ENCODE peak calls at places on chromosomes 6 and 20, in eight cellular contexts. O, C, R, B, P, L, F and S are unnamed samples.

GRCh38 chr6:41027799-41028617 is 11.0 kb downstream of the UNC5CL start:
- DNase-seq in O (peak), C (peak), R (peak), B (peak), P (peak), L (peak), F (peak), S (peak)

GRCh38 chr6:34560366-34561226 is 4.5 kb upstream of the SPDEF start:
- DNase-seq in O (no peak), C (no peak), R (peak), B (no peak), P (peak), L (no peak), F (no peak), S (peak)

GRCh38 chr20:44963325-44964215 is 2.7 kb upstream of the STK4 start:
- DNase-seq in O (no peak), C (no peak), R (no peak), B (no peak), P (no peak), L (no peak), F (no peak), S (no peak)

GRCh38 chr6:157997893-157998608 is 16.4 kb downstream of the SYNJ2 start:
- DNase-seq in O (no peak), C (no peak), R (no peak), B (peak), P (peak), L (no peak), F (no peak), S (no peak)

GRCh38 chr6:32980488-32981038 is 12.2 kb downstream of the BRD2 start:
- DNase-seq in O (no peak), C (no peak), R (no peak), B (no peak), P (no peak), L (no peak), F (no peak), S (no peak)

GRCh38 chr6:9089724-9090123 is 654.4 kb upstream of the SLC35B3 start:
- DNase-seq in O (no peak), C (no peak), R (no peak), B (no peak), P (no peak), L (no peak), F (no peak), S (no peak)

GRCh38 chr6:69973138-69973537 is 106.8 kb downstream of the COL19A1 start:
- DNase-seq in O (no peak), C (no peak), R (no peak), B (no peak), P (no peak), L (no peak), F (no peak), S (no peak)

GRCh38 chr6:91669154-91669903 is 1082.5 kb upstream of the MAP3K7 start:
- DNase-seq in O (no peak), C (no peak), R (peak), B (no peak), P (no peak), L (no peak), F (no peak), S (peak)

GRCh38 chr20:13883425-13883824 is 98.6 kb downstream of the NDUFAF5 start:
- DNase-seq in O (no peak), C (no peak), R (no peak), B (no peak), P (no peak), L (no peak), F (no peak), S (peak)

GRCh38 chr20:52060794-52061714 is 130.5 kb downstream of the ZFP64 start:
- DNase-seq in O (no peak), C (no peak), R (no peak), B (no peak), P (peak), L (peak), F (no peak), S (peak)

GRCh38 chr6:132490478-132491204 is 22.3 kb downstream of the STX7 start:
- DNase-seq in O (no peak), C (no peak), R (no peak), B (no peak), P (no peak), L (no peak), F (no peak), S (no peak)
- TF ChIP-seq CTCF in O (no peak), C (no peak), R (no peak), B (no peak), P (no peak), L (no peak), F (no peak), S (no peak)

GRCh38 chr6:134074151-134074712 is 21.8 kb upstream of the SLC2A12 start:
- DNase-seq in O (no peak), C (no peak), R (no peak), B (no peak), P (no peak), L (no peak), F (no peak), S (no peak)
- TF ChIP-seq CTCF in O (no peak), C (no peak), R (no peak), B (no peak), P (no peak), L (no peak), F (no peak), S (no peak)

DNA sequence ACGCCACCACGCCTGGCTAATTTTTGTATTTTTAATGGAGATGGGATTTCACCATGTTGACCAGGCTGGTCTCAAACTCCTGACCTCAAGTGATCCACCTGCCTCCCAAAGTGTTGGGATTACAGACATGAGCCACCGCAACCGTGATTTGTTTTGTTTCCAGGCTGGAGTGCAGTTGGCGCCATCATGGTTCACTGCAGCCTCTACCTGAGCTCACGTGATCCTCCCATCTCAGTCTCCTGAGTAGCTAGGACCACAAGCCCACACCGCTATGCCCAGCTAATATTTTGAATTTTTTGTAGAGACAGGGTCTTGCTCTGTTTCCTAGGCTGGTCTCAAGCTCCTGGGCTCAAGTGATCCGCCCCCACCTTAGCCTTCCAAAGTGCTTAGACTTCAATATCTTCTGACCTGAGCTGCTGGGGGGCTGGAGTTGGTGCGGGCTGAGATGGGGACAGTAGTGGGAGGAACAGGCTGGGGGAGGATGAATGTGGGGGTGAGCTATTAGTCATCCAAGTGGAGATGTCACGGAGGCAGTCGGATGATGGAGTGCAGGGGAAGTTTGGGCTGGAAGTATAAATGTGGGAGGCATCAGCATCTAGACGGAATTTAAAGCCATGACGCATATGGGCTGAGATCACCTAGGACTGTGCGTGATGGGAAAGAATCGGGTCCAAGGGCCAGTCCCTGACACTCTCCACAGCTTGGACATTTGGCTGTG is 23.1 kb upstream of the ZMYND8 start:
- DNase-seq in O (no peak), C (no peak), R (peak), B (no peak), P (no peak), L (no peak), F (no peak), S (no peak)
- TF ChIP-seq CTCF in O (no peak), C (no peak), R (no peak), B (no peak), P (no peak), L (no peak), F (no peak), S (no peak)

GRCh38 chr6:16157909-16158308 is 29.0 kb downstream of the MYLIP start:
- DNase-seq in O (no peak), C (no peak), R (no peak), B (no peak), P (peak), L (no peak), F (no peak), S (peak)
- TF ChIP-seq CTCF in O (no peak), C (no peak), R (no peak), B (no peak), P (no peak), L (no peak), F (no peak), S (peak)

GRCh38 chr6:79985128-79985527 is 19.3 kb upstream of the TTK start:
- DNase-seq in O (no peak), C (no peak), R (no peak), B (no peak), P (no peak), L (no peak), F (no peak), S (no peak)

GRCh38 chr6:79981647-79982046 is 22.8 kb upstream of the TTK start:
- DNase-seq in O (no peak), C (no peak), R (no peak), B (no peak), P (no peak), L (no peak), F (no peak), S (no peak)

GRCh38 chr6:79989641-79990040 is 14.8 kb upstream of the TTK start:
- DNase-seq in O (no peak), C (no peak), R (no peak), B (no peak), P (no peak), L (no peak), F (no peak), S (no peak)

GRCh38 chr6:79984261-79984660 is 20.2 kb upstream of the TTK start:
- DNase-seq in O (no peak), C (no peak), R (peak), B (no peak), P (no peak), L (peak), F (no peak), S (peak)
- TF ChIP-seq CTCF in O (no peak), C (no peak), R (no peak), B (no peak), P (no peak), L (peak), F (no peak), S (peak)

GRCh38 chr20:48656661-48657211 is 171.1 kb downstream of the PREX1 start:
- DNase-seq in O (no peak), C (no peak), R (no peak), B (no peak), P (peak), L (peak), F (no peak), S (no peak)
- TF ChIP-seq CTCF in O (no peak), C (no peak), R (no peak), B (peak), P (peak), L (peak), F (peak), S (no peak)

GRCh38 chr20:17655286-17655651 is 26.8 kb downstream of the RRBP1 start:
- DNase-seq in O (no peak), C (no peak), R (peak), B (no peak), P (no peak), L (no peak), F (no peak), S (no peak)
- TF ChIP-seq CTCF in O (no peak), C (no peak), R (no peak), B (no peak), P (no peak), L (peak), F (no peak), S (no peak)

GRCh38 chr6:7155871-7156579 is 48.3 kb downstream of the RREB1 start:
- DNase-seq in O (no peak), C (no peak), R (no peak), B (no peak), P (no peak), L (no peak), F (no peak), S (no peak)

GRCh38 chr6:7159790-7160525 is 52.2 kb downstream of the RREB1 start:
- DNase-seq in O (no peak), C (no peak), R (no peak), B (no peak), P (no peak), L (no peak), F (no peak), S (no peak)

GRCh38 chr6:7161253-7161623 is 53.5 kb downstream of the RREB1 start:
- DNase-seq in O (no peak), C (no peak), R (no peak), B (no peak), P (no peak), L (no peak), F (no peak), S (no peak)

GRCh38 chr6:7156666-7157278 is 49.0 kb downstream of the RREB1 start:
- DNase-seq in O (no peak), C (no peak), R (peak), B (no peak), P (no peak), L (peak), F (peak), S (peak)

GRCh38 chr6:7157752-7158616 is 50.2 kb downstream of the RREB1 start:
- DNase-seq in O (no peak), C (no peak), R (peak), B (no peak), P (no peak), L (no peak), F (no peak), S (peak)
- TF ChIP-seq CTCF in O (no peak), C (no peak), R (no peak), B (peak), P (no peak), L (no peak), F (no peak), S (no peak)